ENCODE peak calls at places on chromosomes 13 and 19, in ten cellular contexts. O, N, G, W, S, A, L, C, X and D are unnamed samples.

GRCh38 chr19:49930483-49931011 is 1.2 kb upstream of the NUP62 start:
- DNase-seq in W (peak; percentile 18), L (no peak), X (peak; percentile 27), C (no peak), N (no peak), S (peak; percentile 13), A (peak; percentile 81), O (no peak), G (no peak), D (no peak)

GRCh38 chr13:90008707-90009149 is 1338.8 kb upstream of the MIR17HG start:
- DNase-seq in O (no peak), S (no peak), C (no peak), N (no peak), X (no peak), W (no peak), A (no peak), G (no peak), L (no peak), D (no peak)

GRCh38 chr19:47494211-47494547 is 10.2 kb upstream of the KPTN start:
- DNase-seq in S (no peak), C (no peak), L (no peak), W (no peak), A (no peak), N (no peak), X (no peak), G (no peak), O (no peak), D (no peak)

GRCh38 chr19:45104658-45105384 is 11.8 kb downstream of the PPP1R37 start:
- DNase-seq in G (no peak), W (no peak), L (no peak), C (no peak), A (no peak), X (no peak), N (no peak), S (no peak), O (no peak), D (no peak)

GRCh38 chr19:4380254-4380727 is 20.1 kb downstream of the SH3GL1 start:
- DNase-seq in G (no peak), N (no peak), S (no peak), L (peak; percentile 23), W (no peak), X (no peak), C (no peak), O (no peak), A (no peak), D (no peak)

GRCh38 chr19:46495789-46496099 is at the start of gene PNMA8B:
- DNase-seq in C (peak; percentile 98), W (peak; percentile 61), A (no peak), S (peak; percentile 51), L (peak; percentile 32), X (peak; percentile 71), G (peak; percentile 74), N (no peak), O (no peak), D (no peak)

GRCh38 chr13:99027661-99028425 is 50.0 kb upstream of the DOCK9 start:
- DNase-seq in N (no peak), G (no peak), O (no peak), S (no peak), A (no peak), C (no peak), W (no peak), X (no peak), L (no peak), D (no peak)

GRCh38 chr13:112775791-112776279 is 86.0 kb downstream of the ATP11A start:
- DNase-seq in G (peak; percentile 70), S (no peak), X (no peak), O (no peak), N (no peak), L (no peak), C (no peak), W (no peak), A (no peak), D (peak; percentile 29)

GRCh38 chr13:59666504-59666903 is 497.2 kb downstream of the DIAPH3 start:
- DNase-seq in O (no peak), X (peak; percentile 58), G (no peak), N (no peak), L (no peak), S (no peak), W (peak; percentile 70), A (no peak), C (no peak), D (no peak)

GRCh38 chr13:79988573-79988972 is 352.4 kb downstream of the SPRY2 start:
- DNase-seq in W (peak; percentile 68), X (peak; percentile 64), A (no peak), L (peak; percentile 83), C (no peak), G (no peak), N (no peak), S (no peak), O (no peak), D (no peak)

GRCh38 chr19:23440791-23441190 is 45.5 kb upstream of the ZNF91 start:
- DNase-seq in N (no peak), S (no peak), A (no peak), W (no peak), X (peak; percentile 0), G (peak; percentile 44), L (no peak), C (no peak), O (no peak), D (no peak)

GRCh38 chr13:48446454-48446853 is 33.5 kb upstream of the LPAR6 start:
- DNase-seq in A (no peak), W (peak; percentile 71), N (no peak), X (peak; percentile 69), L (peak; percentile 64), G (no peak), O (no peak), S (peak; percentile 29), C (no peak), D (no peak)

GRCh38 chr13:80141114-80141849 is 199.6 kb downstream of the SPRY2 start:
- DNase-seq in A (peak; percentile 76), X (peak; percentile 96), L (peak; percentile 64), W (peak; percentile 95), O (no peak), G (no peak), C (no peak), S (no peak), N (no peak), D (no peak)

GRCh38 chr13:79417741-79418140 is 11.7 kb upstream of the RBM26 start:
- DNase-seq in L (no peak), X (no peak), G (no peak), W (no peak), S (no peak), O (no peak), A (no peak), C (no peak), N (no peak), D (no peak)

GRCh38 chr13:80386592-80386991 is 45.7 kb upstream of the SPRY2 start:
- DNase-seq in X (no peak), N (no peak), A (no peak), S (no peak), W (peak; percentile 13), L (no peak), G (no peak), C (no peak), O (no peak), D (no peak)

GRCh38 chr13:75704942-75705320 is 68.8 kb downstream of the LMO7 start:
- DNase-seq in S (peak; percentile 72), W (peak; percentile 21), N (no peak), C (no peak), L (no peak), X (no peak), O (peak; percentile 65), G (no peak), A (no peak), D (no peak)

GRCh38 chr19:42400404-42400803 is 10.3 kb upstream of the CNFN start:
- DNase-seq in C (no peak), N (no peak), G (no peak), X (no peak), W (no peak), L (no peak), A (no peak), S (no peak), O (no peak), D (no peak)

GRCh38 chr13:45178349-45179142 is 22.3 kb downstream of the KCTD4 start:
- DNase-seq in C (no peak), O (no peak), N (no peak), W (peak; percentile 29), X (peak; percentile 21), S (no peak), A (no peak), L (peak; percentile 11), G (no peak), D (no peak)

DNA sequence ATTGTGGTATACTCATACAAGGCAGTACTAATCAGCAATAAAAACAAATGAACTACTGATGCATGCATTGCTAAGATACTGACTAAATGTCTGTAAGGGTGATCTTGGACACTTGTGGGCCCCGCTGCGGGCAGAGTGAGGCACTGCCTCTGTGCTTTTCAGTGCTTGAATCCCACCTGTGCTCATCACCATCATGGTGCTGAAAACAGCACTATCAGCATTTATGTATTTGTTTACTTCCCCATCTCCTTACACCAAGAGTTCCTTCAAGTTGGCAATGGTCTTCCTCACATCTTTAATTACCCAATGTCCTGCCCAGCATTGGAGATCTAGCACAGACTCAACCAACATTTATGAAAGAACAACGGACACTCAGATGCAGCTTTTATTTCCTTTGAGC is 193.7 kb upstream of the RFC3 start:
- DNase-seq in W (no peak), G (no peak), S (no peak), C (no peak), N (no peak), A (no peak), O (no peak), X (no peak), L (no peak), D (no peak)
- TF ChIP-seq CTCF in W (no peak), G (no peak), S (no peak), C (no peak), N (no peak), A (no peak), O (no peak), X (no peak), L (no peak), D (no peak)

GRCh38 chr19:1401889-1402217 is 511 bp upstream of the GAMT start:
- DNase-seq in N (no peak), S (no peak), G (no peak), W (no peak), O (no peak), L (no peak), A (no peak), X (no peak), C (no peak), D (no peak)
- TF ChIP-seq CTCF in N (no peak), S (no peak), G (no peak), W (no peak), O (no peak), L (no peak), A (no peak), X (no peak), C (no peak), D (no peak)

DNA sequence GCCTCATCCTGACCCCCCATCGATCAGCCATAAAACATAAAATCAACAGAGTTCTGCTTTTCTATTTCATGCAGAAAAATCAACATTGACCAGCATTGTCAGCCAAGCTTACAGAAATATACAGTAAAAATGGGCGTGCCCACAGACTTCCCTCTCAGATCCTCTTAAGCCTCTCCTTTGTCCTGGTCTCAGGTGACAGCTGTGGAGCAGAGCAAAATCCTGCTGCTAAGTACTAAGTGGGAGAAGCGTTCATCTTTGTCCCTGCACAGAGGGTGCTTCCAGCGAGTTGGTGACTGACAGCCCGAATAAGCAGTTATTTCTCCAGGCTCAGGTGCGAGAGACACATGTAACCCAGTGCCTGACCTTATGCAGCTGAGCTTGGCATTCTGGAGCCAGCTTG is 213.4 kb downstream of the OLFM4 start:
- DNase-seq in X (no peak), C (no peak), N (no peak), O (no peak), G (peak; percentile 75), W (no peak), A (no peak), S (no peak), L (no peak), D (no peak)
- TF ChIP-seq CTCF in X (no peak), C (no peak), N (no peak), O (no peak), G (no peak), W (no peak), A (no peak), S (no peak), L (no peak), D (no peak)

GRCh38 chr13:114234645-114235421 is at the start of gene CDC16:
- DNase-seq in X (peak; percentile 94), G (peak; percentile 100), S (peak; percentile 96), N (peak; percentile 89), W (peak; percentile 93), O (peak; percentile 89), C (peak; percentile 81), L (peak; percentile 91), A (peak; percentile 92), D (peak; percentile 89)
- TF ChIP-seq CTCF in X (no peak), G (peak; percentile 2), S (no peak), N (no peak), W (no peak), O (no peak), C (peak; percentile 42), L (no peak), A (no peak), D (peak; percentile 23)